ENCODE peak calls at places on chromosomes 16 and 17, in four cellular contexts. O is GM23248, Q is H1, W is HCT116. F is an unnamed sample.

GRCh38 chr16:79980650-79981521 is 380.3 kb upstream of the MAF start:
- DNase-seq in Q (no peak), O (no peak), W (no peak), F (peak; percentile 59)

GRCh38 chr16:23124315-23124714 is 24.9 kb downstream of the USP31 start:
- DNase-seq in O (peak; percentile 94), Q (no peak), W (no peak), F (no peak)

GRCh38 chr17:3843935-3844516 is 2.0 kb downstream of the NCBP3 start:
- DNase-seq in Q (no peak), W (peak; percentile 56), O (peak; percentile 56), F (peak; percentile 58)

GRCh38 chr17:57523926-57524634 is 221.0 kb downstream of the CCDC182 start:
- DNase-seq in Q (no peak), W (peak; percentile 54), O (peak; percentile 62), F (no peak)

GRCh38 chr16:79402920-79403319 is 197.6 kb downstream of the MAF start:
- DNase-seq in Q (no peak), O (no peak), W (no peak), F (no peak)

GRCh38 chr17:1042486-1042885 is 45.6 kb downstream of the TIMM22 start:
- DNase-seq in Q (no peak), W (no peak), O (no peak), F (no peak)

GRCh38 chr16:55250641-55251550 is 73.1 kb upstream of the IRX6 start:
- DNase-seq in O (no peak), Q (no peak), W (no peak), F (no peak)

GRCh38 chr16:53235851-53236250 is 181.1 kb downstream of the CHD9 start:
- DNase-seq in Q (no peak), O (peak; percentile 41), W (no peak), F (no peak)

GRCh38 chr16:29926675-29927522 is 873 bp upstream of the KCTD13 start:
- DNase-seq in W (no peak), Q (peak; percentile 49), O (peak; percentile 69), F (no peak)

GRCh38 chr17:27559996-27560481 is 70.9 kb upstream of the LGALS9 start:
- DNase-seq in O (peak; percentile 89), Q (no peak), W (no peak), F (no peak)

GRCh38 chr17:253091-253846 is 71.8 kb upstream of the DOC2B start:
- DNase-seq in Q (peak; percentile 39), O (no peak), W (no peak), F (no peak)

GRCh38 chr16:81816793-81817210 is 37.7 kb downstream of the PLCG2 start:
- DNase-seq in Q (no peak), W (no peak), O (no peak), F (no peak)

GRCh38 chr16:51853586-51853985 is 693.4 kb downstream of the TOX3 start:
- DNase-seq in O (no peak), Q (no peak), W (no peak), F (peak; percentile 35)

GRCh38 chr16:56041556-56042140 is 149.6 kb upstream of the GNAO1 start:
- DNase-seq in W (peak; percentile 7), Q (peak; percentile 67), O (peak; percentile 1), F (peak; percentile 76)

GRCh38 chr16:75789237-75789636 is 62.9 kb upstream of the CPHXL start:
- DNase-seq in Q (no peak), W (peak; percentile 46), O (peak; percentile 66), F (peak; percentile 66)

GRCh38 chr16:27495191-27495590 is 54.5 kb downstream of the GTF3C1 start:
- DNase-seq in W (no peak), O (peak; percentile 82), Q (no peak), F (no peak)

GRCh38 chr17:18184143-18185007 is 747 bp downstream of the ALKBH5 start:
- DNase-seq in O (peak; percentile 84), W (no peak), Q (peak; percentile 65), F (peak; percentile 68)

GRCh38 chr17:80103686-80104085 is 2.3 kb downstream of the GAA start:
- DNase-seq in Q (no peak), O (no peak), W (no peak), F (no peak)

GRCh38 chr16:5479925-5480324 is 382.3 kb upstream of the EEF2KMT start:
- DNase-seq in O (no peak), W (no peak), Q (no peak), F (no peak)

GRCh38 chr17:47240806-47241205 is 12.8 kb upstream of the ITGB3 start:
- DNase-seq in W (no peak), O (no peak), Q (no peak), F (no peak)

GRCh38 chr17:30200086-30200485 is 35.4 kb downstream of the SLC6A4 start:
- DNase-seq in Q (no peak), O (no peak), W (no peak), F (no peak)

GRCh38 chr17:42908872-42909700 is 8.5 kb downstream of the G6PC1 start:
- DNase-seq in W (no peak), Q (no peak), O (no peak), F (no peak)

GRCh38 chr17:66538776-66539175 is 236.4 kb downstream of the PRKCA start:
- DNase-seq in O (no peak), W (no peak), Q (no peak), F (no peak)

GRCh38 chr16:10941127-10941933 is 938 bp downstream of the DEXI start:
- DNase-seq in Q (peak; percentile 58), W (no peak), O (no peak), F (peak; percentile 40)

GRCh38 chr16:58732545-58733247 is 1.4 kb downstream of the GOT2 start:
- DNase-seq in W (no peak), Q (no peak), O (peak; percentile 74), F (no peak)

GRCh38 chr17:50843150-50843905 is 7.9 kb downstream of the WFIKKN2 start:
- DNase-seq in Q (no peak), W (no peak), O (no peak), F (no peak)

GRCh38 chr17:70810609-70811008 is 641.3 kb downstream of the KCNJ2 start:
- DNase-seq in O (peak; percentile 60), Q (no peak), W (no peak), F (no peak)

GRCh38 chr16:89787365-89787805 is 29.1 kb downstream of the FANCA start:
- DNase-seq in Q (no peak), O (no peak), W (no peak), F (no peak)

GRCh38 chr17:79942591-79943353 is 92.9 kb downstream of the TBC1D16 start:
- DNase-seq in O (no peak), Q (no peak), W (no peak), F (no peak)

GRCh38 chr16:86077243-86077940 is 178.4 kb downstream of the IRF8 start:
- DNase-seq in O (no peak), Q (no peak), W (no peak), F (no peak)

GRCh38 chr17:5793899-5794298 is 209.6 kb upstream of the NLRP1 start:
- DNase-seq in W (no peak), O (no peak), Q (no peak), F (peak; percentile 53)

GRCh38 chr17:30824002-30824355 is 513 bp downstream of the CRLF3 start:
- DNase-seq in Q (no peak), O (peak; percentile 50), W (no peak), F (no peak)

GRCh38 chr17:57009737-57010445 is 32.0 kb downstream of the SCPEP1 start:
- DNase-seq in W (peak; percentile 61), O (peak; percentile 63), Q (peak; percentile 74), F (peak; percentile 69)

GRCh38 chr17:79917902-79918484 is 78.8 kb upstream of the CBX4 start:
- DNase-seq in W (no peak), O (no peak), Q (no peak), F (no peak)

GRCh38 chr17:1764274-1764673 is 2.4 kb downstream of the SERPINF1 start:
- DNase-seq in O (peak; percentile 93), Q (no peak), W (no peak), F (no peak)

GRCh38 chr17:16286947-16287562 is 66.2 kb downstream of the CENPV start:
- DNase-seq in W (no peak), O (peak; percentile 15), Q (peak; percentile 54), F (no peak)

GRCh38 chr16:4315185-4316102 is at the start of gene GLIS2:
- DNase-seq in Q (peak; percentile 73), O (peak; percentile 84), W (peak; percentile 28), F (peak; percentile 94)
- TF ChIP-seq EZH2 in Q (no peak), O (no peak), W (no peak), F (peak; percentile 52)

GRCh38 chr17:76331083-76331482 is 22.6 kb downstream of the PRPSAP1 start:
- DNase-seq in W (no peak), Q (no peak), O (no peak), F (no peak)
- H3K4me3 ChIP-seq in W (no peak overlapping the region), Q (no peak overlapping the region), O (no peak overlapping the region), F (no peak overlapping the region)

GRCh38 chr16:16774389-16774788 is 395.4 kb downstream of the NPIPA7 start:
- DNase-seq in W (no peak), Q (no peak), O (no peak), F (no peak)
- H3K4me2 ChIP-seq in W (no peak overlapping the region), Q (no peak overlapping the region), O (no peak overlapping the region), F (no peak overlapping the region)

GRCh38 chr17:74858672-74859438 is 830 bp downstream of the GRIN2C start:
- DNase-seq in Q (no peak), O (no peak), W (no peak), F (no peak)
- TF ChIP-seq EZH2 in Q (no peak), O (peak; percentile 78), W (no peak), F (no peak)

DNA sequence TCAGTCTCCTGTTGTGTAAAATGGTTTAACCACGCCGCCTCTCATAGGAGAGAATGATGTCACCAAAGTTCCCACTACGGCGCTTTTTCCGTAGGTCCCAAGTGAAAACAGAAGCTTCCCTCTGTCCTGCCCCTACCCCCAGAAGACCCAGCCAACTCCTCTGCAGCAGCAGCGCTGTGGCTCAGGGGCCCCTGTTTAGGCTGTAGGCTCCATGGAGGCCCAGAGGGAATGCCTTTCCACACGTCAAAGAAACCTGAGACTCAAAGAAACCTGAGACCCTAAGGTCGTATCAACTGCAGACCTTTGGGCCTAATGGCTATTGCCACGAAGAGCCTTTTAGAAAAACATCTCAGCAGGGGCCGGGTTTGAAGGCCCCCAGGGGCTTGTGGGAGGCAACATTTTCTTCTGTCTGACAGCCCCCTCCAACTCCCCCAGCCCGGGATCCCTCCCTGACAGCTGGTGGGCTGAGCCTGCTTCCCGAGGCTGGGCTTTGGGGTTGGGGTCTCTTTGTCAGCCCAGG is 43.1 kb upstream of the MEAK7 start:
- DNase-seq in Q (peak; percentile 58), O (no peak), W (no peak), F (peak; percentile 70)
- H3K4me3 ChIP-seq in Q (no peak overlapping the region), O (no peak overlapping the region), W (no peak overlapping the region), F (no peak overlapping the region)

GRCh38 chr17:14417336-14417735 is 116.5 kb downstream of the HS3ST3B1 start:
- DNase-seq in O (no peak), W (no peak), Q (no peak), F (no peak)
- H3K4me2 ChIP-seq in O (no peak overlapping the region), W (no peak overlapping the region), Q (no peak overlapping the region), F (no peak overlapping the region)

GRCh38 chr16:50448981-50449380 is 80.2 kb upstream of the BRD7 start:
- DNase-seq in Q (no peak), O (no peak), W (no peak), F (no peak)

GRCh38 chr16:50446861-50447260 is 78.1 kb upstream of the BRD7 start:
- DNase-seq in Q (no peak), O (no peak), W (no peak), F (no peak)

GRCh38 chr16:50448522-50448921 is 79.7 kb upstream of the BRD7 start:
- DNase-seq in O (no peak), Q (peak; percentile 63), W (no peak), F (peak; percentile 81)

GRCh38 chr16:50444546-50444945 is 75.8 kb upstream of the BRD7 start:
- DNase-seq in Q (no peak), O (no peak), W (no peak), F (no peak)

GRCh38 chr16:50445603-50446250 is 76.9 kb upstream of the BRD7 start:
- DNase-seq in W (no peak), Q (no peak), O (no peak), F (no peak)
- TF ChIP-seq EZH2 in W (no peak), Q (no peak), O (no peak), F (no peak)